ENCODE peak calls at places on chromosomes 16 and 17, in four cellular contexts. One of them, this sample, is unnamed.

GRCh38 chr16:57945740-57946138 is 25.2 kb downstream of the CNGB1 start:
- DNase-seq in SW 1271: no peak
- DNase-seq in activated B cell treated with CpG ODN at 0.5 μM for 24 hours: no peak
- DNase-seq in EL: no peak
- DNase-seq in this sample: no peak

GRCh38 chr17:43599835-43600234 is 53.7 kb upstream of the ETV4 start:
- DNase-seq in SW 1271: no peak
- DNase-seq in EL: peak
- DNase-seq in activated B cell treated with CpG ODN at 0.5 μM for 24 hours: no peak
- DNase-seq in this sample: no peak

GRCh38 chr16:86994651-86995171 is 322.5 kb downstream of the C16orf95 start:
- DNase-seq in EL: peak
- DNase-seq in activated B cell treated with CpG ODN at 0.5 μM for 24 hours: no peak
- DNase-seq in SW 1271: no peak
- DNase-seq in this sample: peak

GRCh38 chr17:43915561-43915960 is 8.2 kb upstream of the MPP2 start:
- DNase-seq in EL: no peak
- DNase-seq in activated B cell treated with CpG ODN at 0.5 μM for 24 hours: no peak
- DNase-seq in SW 1271: no peak
- DNase-seq in this sample: no peak

GRCh38 chr17:37094391-37094790 is 145.6 kb downstream of the AATF start:
- DNase-seq in EL: no peak
- DNase-seq in SW 1271: no peak
- DNase-seq in activated B cell treated with CpG ODN at 0.5 μM for 24 hours: no peak
- DNase-seq in this sample: no peak

GRCh38 chr17:26818736-26819135 is 475.2 kb upstream of the WSB1 start:
- DNase-seq in activated B cell treated with CpG ODN at 0.5 μM for 24 hours: no peak
- DNase-seq in SW 1271: no peak
- DNase-seq in EL: peak
- DNase-seq in this sample: no peak

GRCh38 chr17:51745993-51746392 is 412.5 kb downstream of the CA10 start:
- DNase-seq in SW 1271: no peak
- DNase-seq in activated B cell treated with CpG ODN at 0.5 μM for 24 hours: no peak
- DNase-seq in EL: no peak
- DNase-seq in this sample: no peak

GRCh38 chr17:78355045-78355641 is 4.7 kb downstream of the SOCS3 start:
- DNase-seq in EL: no peak
- DNase-seq in SW 1271: no peak
- DNase-seq in activated B cell treated with CpG ODN at 0.5 μM for 24 hours: no peak
- DNase-seq in this sample: no peak

GRCh38 chr17:48100591-48101011 is 677 bp downstream of the CBX1 start:
- DNase-seq in SW 1271: peak
- DNase-seq in EL: peak
- DNase-seq in activated B cell treated with CpG ODN at 0.5 μM for 24 hours: no peak
- DNase-seq in this sample: peak

GRCh38 chr16:65318590-65319267 is 196.9 kb upstream of the CDH11 start:
- DNase-seq in EL: no peak
- DNase-seq in activated B cell treated with CpG ODN at 0.5 μM for 24 hours: no peak
- DNase-seq in SW 1271: no peak
- DNase-seq in this sample: no peak

GRCh38 chr16:86072328-86073102 is 173.6 kb downstream of the IRF8 start:
- DNase-seq in EL: peak
- DNase-seq in activated B cell treated with CpG ODN at 0.5 μM for 24 hours: no peak
- DNase-seq in SW 1271: peak
- DNase-seq in this sample: peak

GRCh38 chr16:56047307-56048234 is 143.7 kb upstream of the GNAO1 start:
- DNase-seq in activated B cell treated with CpG ODN at 0.5 μM for 24 hours: no peak
- DNase-seq in SW 1271: no peak
- DNase-seq in EL: no peak
- DNase-seq in this sample: no peak

GRCh38 chr16:23392223-23392600 is 60.8 kb downstream of the COG7 start:
- DNase-seq in EL: no peak
- DNase-seq in activated B cell treated with CpG ODN at 0.5 μM for 24 hours: no peak
- DNase-seq in SW 1271: no peak
- DNase-seq in this sample: no peak

GRCh38 chr16:82178352-82178751 is 8.3 kb upstream of the MPHOSPH6 start:
- DNase-seq in EL: no peak
- DNase-seq in activated B cell treated with CpG ODN at 0.5 μM for 24 hours: no peak
- DNase-seq in SW 1271: no peak
- DNase-seq in this sample: no peak

GRCh38 chr16:71524566-71525553 is 1.4 kb upstream of the CHST4 start:
- DNase-seq in activated B cell treated with CpG ODN at 0.5 μM for 24 hours: no peak
- DNase-seq in SW 1271: no peak
- DNase-seq in EL: no peak
- DNase-seq in this sample: no peak

GRCh38 chr17:58755269-58755576 is 431 bp upstream of the PPM1E start:
- DNase-seq in EL: no peak
- DNase-seq in SW 1271: no peak
- DNase-seq in activated B cell treated with CpG ODN at 0.5 μM for 24 hours: no peak
- DNase-seq in this sample: no peak

GRCh38 chr17:72353502-72353901 is 232.7 kb downstream of the SOX9 start:
- DNase-seq in activated B cell treated with CpG ODN at 0.5 μM for 24 hours: no peak
- DNase-seq in SW 1271: no peak
- DNase-seq in EL: no peak
- DNase-seq in this sample: no peak

GRCh38 chr17:18963126-18964017 is 11.4 kb downstream of the SLC5A10 start:
- DNase-seq in EL: peak
- DNase-seq in activated B cell treated with CpG ODN at 0.5 μM for 24 hours: no peak
- DNase-seq in SW 1271: no peak
- DNase-seq in this sample: no peak

GRCh38 chr17:42548070-42548837 is 4.5 kb upstream of the HSD17B1 start:
- DNase-seq in EL: no peak
- DNase-seq in SW 1271: peak
- DNase-seq in activated B cell treated with CpG ODN at 0.5 μM for 24 hours: peak
- DNase-seq in this sample: no peak

GRCh38 chr16:72596373-72596772 is 424.4 kb upstream of the PMFBP1 start:
- DNase-seq in EL: no peak
- DNase-seq in SW 1271: no peak
- DNase-seq in activated B cell treated with CpG ODN at 0.5 μM for 24 hours: no peak
- DNase-seq in this sample: no peak

GRCh38 chr16:11586856-11587642 is at the start of gene LITAF:
- DNase-seq in EL: peak
- DNase-seq in SW 1271: peak
- DNase-seq in activated B cell treated with CpG ODN at 0.5 μM for 24 hours: peak
- DNase-seq in this sample: peak

GRCh38 chr17:63500548-63501390 is 22.4 kb upstream of the KCNH6 start:
- DNase-seq in SW 1271: no peak
- DNase-seq in EL: no peak
- DNase-seq in activated B cell treated with CpG ODN at 0.5 μM for 24 hours: no peak
- DNase-seq in this sample: no peak

GRCh38 chr16:47213761-47214440 is 70.2 kb upstream of the NETO2 start:
- DNase-seq in EL: peak
- DNase-seq in activated B cell treated with CpG ODN at 0.5 μM for 24 hours: no peak
- DNase-seq in SW 1271: no peak
- DNase-seq in this sample: no peak

GRCh38 chr17:42754782-42755181 is 6.2 kb upstream of the RAMP2 start:
- DNase-seq in SW 1271: no peak
- DNase-seq in activated B cell treated with CpG ODN at 0.5 μM for 24 hours: no peak
- DNase-seq in EL: no peak
- DNase-seq in this sample: no peak

GRCh38 chr16:65809627-65810026 is 556.9 kb upstream of the CDH5 start:
- DNase-seq in activated B cell treated with CpG ODN at 0.5 μM for 24 hours: no peak
- DNase-seq in EL: no peak
- DNase-seq in SW 1271: no peak
- DNase-seq in this sample: no peak

GRCh38 chr16:49201118-49201517 is 80.5 kb downstream of the CBLN1 start:
- DNase-seq in activated B cell treated with CpG ODN at 0.5 μM for 24 hours: no peak
- DNase-seq in SW 1271: no peak
- DNase-seq in EL: no peak
- DNase-seq in this sample: no peak

GRCh38 chr16:2190002-2190658 is 6.3 kb downstream of the CASKIN1 start:
- DNase-seq in SW 1271: no peak
- DNase-seq in activated B cell treated with CpG ODN at 0.5 μM for 24 hours: no peak
- DNase-seq in EL: no peak
- DNase-seq in this sample: no peak

GRCh38 chr16:73746554-73746953 is 550.1 kb upstream of the PSMD7 start:
- DNase-seq in EL: no peak
- DNase-seq in SW 1271: no peak
- DNase-seq in activated B cell treated with CpG ODN at 0.5 μM for 24 hours: no peak
- DNase-seq in this sample: no peak

GRCh38 chr17:78966123-78966813 is 13.5 kb downstream of the LGALS3BP start:
- DNase-seq in activated B cell treated with CpG ODN at 0.5 μM for 24 hours: no peak
- DNase-seq in EL: no peak
- DNase-seq in SW 1271: no peak
- DNase-seq in this sample: no peak

GRCh38 chr16:28324235-28324886 is 32.0 kb downstream of the SBK1 start:
- DNase-seq in SW 1271: no peak
- DNase-seq in EL: no peak
- DNase-seq in activated B cell treated with CpG ODN at 0.5 μM for 24 hours: no peak
- DNase-seq in this sample: no peak

GRCh38 chr16:23434380-23434779 is 18.6 kb downstream of the COG7 start:
- DNase-seq in activated B cell treated with CpG ODN at 0.5 μM for 24 hours: peak
- DNase-seq in EL: peak
- DNase-seq in SW 1271: peak
- DNase-seq in this sample: no peak